ENCODE peak calls at places on chromosomes 5 and 9, in seven cellular contexts. Z is CD4-positive, alpha-beta T cell; D is progenitor cell of endocrine pancreas; R is epithelial cell of esophagus; G is colonic mucosa; B is neural progenitor cell; F is astrocyte. J is an unnamed sample.

GRCh38 chr5:38622723-38623129 is 66.3 kb upstream of the LIFR start:
- DNase-seq in Z (no peak), D (no peak), R (no peak), G (no peak), B (no peak), F (no peak), J (no peak)

GRCh38 chr5:138936-139335 is 47.0 kb downstream of the PLEKHG4B start:
- DNase-seq in Z (no peak), D (no peak), R (no peak), G (no peak), B (no peak), F (no peak), J (no peak)

GRCh38 chr5:170885281-170885680 is 23.5 kb downstream of the RANBP17 start:
- DNase-seq in Z (no peak), D (no peak), R (no peak), G (no peak), B (no peak), F (peak), J (no peak)

GRCh38 chr5:174724484-174725260 is at the start of gene MSX2:
- DNase-seq in Z (no peak), D (peak), R (peak), G (peak), B (peak), F (peak), J (peak)

GRCh38 chr5:67561145-67561932 is 364.7 kb upstream of the CD180 start:
- DNase-seq in Z (no peak), D (no peak), R (no peak), G (no peak), B (no peak), F (no peak), J (no peak)

GRCh38 chr5:179608131-179608581 is 15.3 kb downstream of the HNRNPH1 start:
- DNase-seq in Z (peak), D (no peak), R (no peak), G (no peak), B (no peak), F (no peak), J (no peak)

GRCh38 chr9:109452761-109453160 is 45.3 kb downstream of the PTPN3 start:
- DNase-seq in Z (no peak), D (no peak), R (peak), G (no peak), B (no peak), F (peak), J (peak)

GRCh38 chr9:94788706-94789105 is 62.2 kb downstream of the AOPEP start:
- DNase-seq in Z (no peak), D (no peak), R (no peak), G (no peak), B (peak), F (no peak), J (no peak)

GRCh38 chr5:43231977-43232376 is 40.0 kb downstream of the NIM1K start:
- DNase-seq in Z (no peak), D (no peak), R (peak), G (no peak), B (no peak), F (no peak), J (peak)

GRCh38 chr5:158700997-158701391 is 398.7 kb downstream of the EBF1 start:
- DNase-seq in Z (no peak), D (no peak), R (no peak), G (no peak), B (peak), F (no peak), J (no peak)

GRCh38 chr9:111759762-111760639 is 34.7 kb downstream of the SHOC1 start:
- DNase-seq in Z (peak), D (peak), R (peak), G (peak), B (peak), F (peak), J (peak)

GRCh38 chr5:134714120-134714519 is 24.2 kb upstream of the CAMLG start:
- DNase-seq in Z (no peak), D (no peak), R (no peak), G (no peak), B (peak), F (no peak), J (no peak)

GRCh38 chr9:77952641-77953341 is 78.8 kb downstream of the GNAQ start:
- DNase-seq in Z (no peak), D (no peak), R (peak), G (no peak), B (no peak), F (peak), J (peak)

GRCh38 chr9:113918697-113919390 is 42.7 kb downstream of the ZNF618 start:
- DNase-seq in Z (no peak), D (no peak), R (no peak), G (no peak), B (no peak), F (no peak), J (no peak)

GRCh38 chr5:5705010-5705409 is 282.5 kb downstream of the ICE1 start:
- DNase-seq in Z (no peak), D (no peak), R (peak), G (no peak), B (no peak), F (no peak), J (no peak)

GRCh38 chr9:129567842-129568559 is 52.9 kb downstream of the C9orf50 start:
- DNase-seq in Z (no peak), D (peak), R (peak), G (no peak), B (peak), F (peak), J (no peak)

GRCh38 chr5:142757564-142757963 is 12.6 kb upstream of the ARHGAP26 start:
- DNase-seq in Z (no peak), D (no peak), R (no peak), G (no peak), B (no peak), F (no peak), J (no peak)

GRCh38 chr9:34869390-34869789 is 88.7 kb upstream of the PHF24 start:
- DNase-seq in Z (no peak), D (no peak), R (peak), G (no peak), B (peak), F (no peak), J (peak)
- TF ChIP-seq CTCF in Z (no peak), D (peak), R (peak), G (no peak), B (peak), F (peak), J (peak)

DNA sequence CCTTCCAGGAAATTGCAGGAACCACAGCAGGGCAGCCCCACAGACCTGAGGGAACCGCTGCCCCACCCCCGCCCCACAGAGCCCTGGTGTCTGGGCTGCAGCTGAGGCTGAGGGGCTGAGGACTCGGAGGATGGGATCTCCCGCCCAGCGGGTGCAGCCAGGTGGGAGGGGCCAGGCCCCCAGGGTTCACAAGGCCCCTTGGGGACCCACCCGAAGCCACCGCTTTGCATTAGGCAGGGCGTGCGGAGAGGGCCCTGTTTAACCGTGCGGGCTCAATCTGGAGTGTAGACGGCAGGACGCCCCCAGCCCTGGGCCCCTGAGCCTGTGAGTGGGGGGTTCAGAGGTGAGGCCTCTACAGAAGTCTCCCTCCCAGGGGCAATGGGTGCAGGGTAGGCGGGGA is 10.8 kb downstream of the NOTCH1 start:
- DNase-seq in Z (no peak), D (no peak), R (no peak), G (no peak), B (no peak), F (no peak), J (no peak)
- TF ChIP-seq CTCF in Z (no peak), D (no peak), R (no peak), G (no peak), B (no peak), F (no peak), J (no peak)

GRCh38 chr5:55994998-55995914 is 493 bp upstream of the IL6ST start:
- DNase-seq in Z (peak), D (peak), R (peak), G (peak), B (peak), F (peak), J (peak)
- TF ChIP-seq CTCF in Z (no peak), D (peak), R (no peak), G (no peak), B (no peak), F (no peak), J (peak)

GRCh38 chr9:115466784-115467183 is 348.8 kb upstream of the TNC start:
- DNase-seq in Z (no peak), D (no peak), R (no peak), G (no peak), B (no peak), F (no peak), J (no peak)
- TF ChIP-seq CTCF in Z (no peak), D (no peak), R (no peak), G (no peak), B (no peak), F (no peak), J (no peak)

GRCh38 chr5:94908889-94909480 is 290.5 kb downstream of the SLF1 start:
- DNase-seq in Z (no peak), D (no peak), R (peak), G (no peak), B (peak), F (peak), J (peak)
- TF ChIP-seq CTCF in Z (peak), D (peak), R (peak), G (peak), B (peak), F (peak), J (peak)

GRCh38 chr5:92909545-92909962 is 671.5 kb downstream of the NR2F1-AS1 start:
- DNase-seq in Z (no peak), D (peak), R (no peak), G (no peak), B (peak), F (no peak), J (no peak)
- TF ChIP-seq CTCF in Z (no peak), D (peak), R (peak), G (no peak), B (peak), F (peak), J (peak)